ENCODE peak calls at places on chromosome 18, in five cellular contexts. W is K562, J is HepG2, C is GM12878, M is H1. A is an unnamed sample.

GRCh38 chr18:36843199-36843598 is 14.3 kb downstream of the KIAA1328 start:
- DNase-seq in W (no peak), J (no peak), C (no peak), M (no peak), A (no peak)

GRCh38 chr18:711693-712400 is 583 bp downstream of the ENOSF1 start:
- DNase-seq in W (peak), J (peak), C (peak), M (peak), A (peak)

GRCh38 chr18:66749475-66750035 is 145.7 kb upstream of the CDH19 start:
- DNase-seq in W (no peak), J (no peak), C (no peak), M (no peak), A (no peak)

GRCh38 chr18:75360941-75361340 is 66.6 kb downstream of the SMIM21 start:
- DNase-seq in W (no peak), J (no peak), C (no peak), M (no peak), A (no peak)

GRCh38 chr18:74546751-74547530 is 12.6 kb downstream of the CNDP1 start:
- DNase-seq in W (no peak), J (no peak), C (no peak), M (no peak), A (no peak)

GRCh38 chr18:8045160-8045885 is 478.2 kb downstream of the PTPRM start:
- DNase-seq in W (no peak), J (no peak), C (no peak), M (no peak), A (no peak)

GRCh38 chr18:37419272-37419671 is 146.3 kb downstream of the CELF4 start:
- DNase-seq in W (no peak), J (no peak), C (no peak), M (no peak), A (no peak)

GRCh38 chr18:26549103-26549485 is 741 bp upstream of the KCTD1 start:
- DNase-seq in W (no peak), J (no peak), C (no peak), M (peak), A (no peak)

GRCh38 chr18:39039828-39040227 is 1474.2 kb upstream of the CELF4 start:
- DNase-seq in W (no peak), J (no peak), C (no peak), M (no peak), A (no peak)

GRCh38 chr18:46336278-46337205 is 232.4 kb downstream of the HAUS1 start:
- DNase-seq in W (no peak), J (no peak), C (no peak), M (no peak), A (no peak)

GRCh38 chr18:27627927-27628326 is 442.8 kb upstream of the CHST9 start:
- DNase-seq in W (no peak), J (no peak), C (no peak), M (no peak), A (no peak)

GRCh38 chr18:56921888-56922480 is 224.9 kb upstream of the BOD1L2 start:
- DNase-seq in W (no peak), J (no peak), C (no peak), M (no peak), A (no peak)

GRCh38 chr18:62460851-62461300 is 61.9 kb upstream of the ZCCHC2 start:
- DNase-seq in W (no peak), J (peak), C (no peak), M (no peak), A (no peak)

GRCh38 chr18:415627-416612 is 84.6 kb downstream of the COLEC12 start:
- DNase-seq in W (no peak), J (no peak), C (no peak), M (no peak), A (no peak)

GRCh38 chr18:41553716-41554115 is 401.3 kb upstream of the PIK3C3 start:
- DNase-seq in W (no peak), J (no peak), C (no peak), M (no peak), A (no peak)

GRCh38 chr18:24567199-24567598 is 106.8 kb downstream of the HRH4 start:
- DNase-seq in W (no peak), J (no peak), C (no peak), M (peak), A (no peak)
- TF ChIP-seq MAX in W (no peak), J (no peak), C (no peak), M (no peak), A (no peak)

GRCh38 chr18:58310517-58310916 is 266.5 kb downstream of the NEDD4L start:
- DNase-seq in W (no peak), J (no peak), C (no peak), M (no peak), A (no peak)
- TF ChIP-seq SRF in W (no peak), J (no peak), C (no peak), M (no peak), A (no peak)

GRCh38 chr18:49030692-49031443 is 80.1 kb upstream of the SMAD7 start:
- DNase-seq in W (no peak), J (no peak), C (no peak), M (peak), A (no peak)

GRCh38 chr18:49029628-49030027 is 78.9 kb upstream of the SMAD7 start:
- DNase-seq in W (no peak), J (no peak), C (no peak), M (no peak), A (no peak)

GRCh38 chr18:49030138-49030537 is 79.4 kb upstream of the SMAD7 start:
- DNase-seq in W (no peak), J (no peak), C (no peak), M (peak), A (no peak)

GRCh38 chr18:49032189-49032584 is 81.4 kb upstream of the SMAD7 start:
- DNase-seq in W (no peak), J (no peak), C (no peak), M (no peak), A (no peak)

GRCh38 chr18:49031511-49032188 is 80.9 kb upstream of the SMAD7 start:
- DNase-seq in W (no peak), J (no peak), C (no peak), M (peak), A (no peak)
- TF ChIP-seq MAX in W (no peak), J (no peak), C (no peak), M (no peak), A (no peak)

GRCh38 chr18:11887305-11888262 is 20.5 kb downstream of the MPPE1 start:
- DNase-seq in W (no peak), J (peak), C (no peak), M (no peak), A (no peak)

GRCh38 chr18:11884396-11885030 is 23.6 kb downstream of the MPPE1 start:
- DNase-seq in W (no peak), J (no peak), C (no peak), M (no peak), A (no peak)

GRCh38 chr18:11883153-11883552 is 25.0 kb downstream of the MPPE1 start:
- DNase-seq in W (no peak), J (no peak), C (peak), M (no peak), A (no peak)

GRCh38 chr18:11886629-11887028 is 21.5 kb downstream of the MPPE1 start:
- DNase-seq in W (no peak), J (no peak), C (no peak), M (no peak), A (no peak)

DNA sequence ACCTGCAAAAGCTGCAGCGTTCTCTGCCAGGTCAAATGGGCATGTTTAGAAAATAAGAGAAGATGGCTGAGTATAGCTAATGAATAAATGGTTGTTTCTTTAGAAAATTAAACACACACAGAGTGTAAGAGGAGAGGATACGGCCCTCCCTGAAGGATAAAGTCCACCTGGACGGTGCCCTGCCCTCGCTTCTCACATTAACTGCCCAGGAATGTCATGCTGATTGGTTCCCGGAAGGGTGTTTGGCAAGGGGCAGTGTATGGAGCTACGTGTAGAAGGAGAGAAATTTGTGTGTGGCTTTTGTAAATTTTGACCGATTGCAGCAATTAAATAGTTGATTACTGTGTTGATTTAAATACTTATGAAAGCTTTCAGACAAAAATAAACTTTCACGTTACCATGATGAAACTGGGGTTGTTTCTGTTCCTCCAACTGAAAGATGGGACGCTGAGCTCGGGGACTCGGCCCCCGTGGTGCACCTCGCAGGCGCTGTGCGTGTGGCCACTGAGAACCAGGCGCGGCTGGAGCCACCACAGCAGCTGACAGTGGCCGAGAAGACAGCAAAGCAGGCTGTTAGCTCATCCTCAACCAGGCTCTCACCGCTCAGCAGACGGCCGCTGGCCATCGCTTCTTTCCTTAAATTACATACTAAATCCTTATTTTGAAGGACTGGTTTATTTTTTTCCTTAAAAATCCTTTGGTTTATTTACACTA is 22.7 kb downstream of the MPPE1 start:
- DNase-seq in W (no peak), J (peak), C (no peak), M (no peak), A (no peak)
- TF ChIP-seq SRF in W (no peak), J (no peak), C (no peak), M (no peak), A (no peak)

DNA sequence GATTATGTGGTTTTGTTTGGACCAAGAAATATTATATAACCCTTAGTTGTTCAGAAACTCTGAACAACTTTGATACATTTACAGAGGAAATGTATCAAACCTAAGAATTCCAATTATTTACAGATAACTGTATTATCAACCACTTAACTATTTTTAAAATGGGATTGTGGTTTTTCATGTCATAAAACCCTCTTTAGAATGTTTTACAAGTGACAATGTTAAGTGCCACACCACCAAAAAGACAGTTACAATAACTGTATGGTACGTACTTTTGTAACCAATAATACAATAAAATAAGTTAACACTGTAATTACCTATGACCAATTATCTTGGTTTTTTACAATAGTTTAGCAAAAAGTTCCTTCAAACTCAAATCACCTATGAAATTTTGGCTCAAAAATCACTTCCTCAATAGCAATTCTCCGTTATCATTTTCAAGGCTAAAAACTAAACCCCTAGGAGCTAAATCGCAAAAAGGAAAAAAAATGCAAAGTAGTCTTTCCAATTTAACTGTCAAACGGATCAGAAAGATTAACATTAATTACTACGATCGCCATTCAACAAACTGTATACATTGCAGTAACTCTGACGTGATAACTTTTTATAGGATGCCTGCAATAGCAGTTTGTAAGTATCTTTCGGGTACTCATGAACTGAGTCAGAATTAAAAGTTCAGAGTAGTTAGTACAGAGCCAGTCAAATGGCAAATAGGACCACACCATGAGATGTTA is 1.5 kb downstream of the ROCK1 start:
- DNase-seq in W (no peak), J (no peak), C (no peak), M (no peak), A (no peak)
- TF ChIP-seq MAX in W (no peak), J (no peak), C (no peak), M (no peak), A (no peak)

GRCh38 chr18:79372461-79372860 is 23.3 kb upstream of the NFATC1 start:
- DNase-seq in W (no peak), J (no peak), C (no peak), M (no peak), A (no peak)

GRCh38 chr18:79371536-79372210 is 24.1 kb upstream of the NFATC1 start:
- DNase-seq in W (no peak), J (no peak), C (no peak), M (no peak), A (no peak)

GRCh38 chr18:79374408-79375171 is 21.1 kb upstream of the NFATC1 start:
- DNase-seq in W (no peak), J (no peak), C (peak), M (no peak), A (no peak)

GRCh38 chr18:79373736-79374135 is 22.0 kb upstream of the NFATC1 start:
- DNase-seq in W (no peak), J (no peak), C (no peak), M (no peak), A (no peak)

DNA sequence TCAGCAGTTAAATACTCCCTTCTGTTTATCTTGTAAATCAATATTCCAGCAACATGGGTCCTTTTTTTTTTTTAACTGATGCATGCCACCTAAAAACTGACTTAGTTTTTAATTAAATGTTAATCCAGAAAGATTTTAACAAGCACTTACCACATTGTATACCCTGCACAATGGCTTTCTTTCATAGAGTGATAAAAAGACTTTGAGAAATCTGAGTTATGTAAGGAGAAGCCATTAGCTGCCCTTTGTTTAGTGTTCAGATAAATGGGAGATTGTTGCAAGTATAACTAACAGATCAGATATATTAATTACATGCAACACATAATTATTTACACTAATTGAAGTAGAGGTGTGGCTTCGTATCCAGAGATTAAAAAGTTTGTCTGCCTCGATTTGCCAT is 22.7 kb upstream of the NFATC1 start:
- DNase-seq in W (no peak), J (no peak), C (no peak), M (no peak), A (no peak)
- TF ChIP-seq SRF in W (no peak), J (no peak), C (no peak), M (no peak), A (no peak)

GRCh38 chr18:48093104-48093503 is 162.6 kb upstream of the SMAD2 start:
- DNase-seq in W (no peak), J (no peak), C (no peak), M (no peak), A (no peak)
- TF ChIP-seq MAX in W (no peak), J (no peak), C (no peak), M (no peak), A (no peak)

A was measured in HCT116.